ENCODE peak calls at places on chromosomes 12 and 14, in six cellular contexts. One of them, this sample, is unnamed.

GRCh38 chr14:54502602-54503001 is 7.1 kb upstream of the CGRRF1 start:
- DNase-seq in heart left ventricle: no peak
- DNase-seq in progenitor cell of endocrine pancreas: no peak
- DNase-seq in HepG2: no peak
- DNase-seq in cardiac fibroblast: peak
- DNase-seq in GM12865: no peak
- DNase-seq in this sample: no peak

GRCh38 chr12:102326987-102327386 is 129.4 kb upstream of the PMCH start:
- DNase-seq in heart left ventricle: no peak
- DNase-seq in progenitor cell of endocrine pancreas: no peak
- DNase-seq in HepG2: no peak
- DNase-seq in cardiac fibroblast: no peak
- DNase-seq in GM12865: no peak
- DNase-seq in this sample: no peak

GRCh38 chr12:132176358-132176919 is 32.2 kb downstream of the NOC4L start:
- DNase-seq in heart left ventricle: peak
- DNase-seq in progenitor cell of endocrine pancreas: no peak
- DNase-seq in HepG2: no peak
- DNase-seq in cardiac fibroblast: no peak
- DNase-seq in GM12865: no peak
- DNase-seq in this sample: no peak

GRCh38 chr12:96889273-96889933 is 17.7 kb upstream of the NEDD1 start:
- DNase-seq in heart left ventricle: no peak
- DNase-seq in progenitor cell of endocrine pancreas: no peak
- DNase-seq in HepG2: no peak
- DNase-seq in cardiac fibroblast: peak
- DNase-seq in GM12865: peak
- DNase-seq in this sample: no peak

GRCh38 chr12:8057291-8057690 is 8.9 kb downstream of the C3AR1 start:
- DNase-seq in heart left ventricle: no peak
- DNase-seq in progenitor cell of endocrine pancreas: no peak
- DNase-seq in HepG2: no peak
- DNase-seq in cardiac fibroblast: no peak
- DNase-seq in GM12865: no peak
- DNase-seq in this sample: no peak

GRCh38 chr14:26522985-26523384 is 74.8 kb downstream of the NOVA1 start:
- DNase-seq in heart left ventricle: no peak
- DNase-seq in progenitor cell of endocrine pancreas: no peak
- DNase-seq in HepG2: no peak
- DNase-seq in cardiac fibroblast: peak
- DNase-seq in GM12865: no peak
- DNase-seq in this sample: no peak

GRCh38 chr14:57244103-57244502 is 24.6 kb downstream of the EXOC5 start:
- DNase-seq in heart left ventricle: no peak
- DNase-seq in progenitor cell of endocrine pancreas: no peak
- DNase-seq in HepG2: no peak
- DNase-seq in cardiac fibroblast: peak
- DNase-seq in GM12865: no peak
- DNase-seq in this sample: no peak

GRCh38 chr12:53725824-53726223 is 1.4 kb downstream of the CALCOCO1 start:
- DNase-seq in heart left ventricle: no peak
- DNase-seq in progenitor cell of endocrine pancreas: no peak
- DNase-seq in HepG2: no peak
- DNase-seq in cardiac fibroblast: peak
- DNase-seq in GM12865: no peak
- DNase-seq in this sample: no peak

GRCh38 chr14:35897616-35898111 is 71.5 kb downstream of the BRMS1L start:
- DNase-seq in heart left ventricle: no peak
- DNase-seq in progenitor cell of endocrine pancreas: no peak
- DNase-seq in HepG2: peak
- DNase-seq in cardiac fibroblast: no peak
- DNase-seq in GM12865: no peak
- DNase-seq in this sample: no peak

GRCh38 chr12:49297695-49298060 is 2.7 kb downstream of the PRPH start:
- DNase-seq in heart left ventricle: no peak
- DNase-seq in progenitor cell of endocrine pancreas: no peak
- DNase-seq in HepG2: no peak
- DNase-seq in cardiac fibroblast: no peak
- DNase-seq in GM12865: no peak
- DNase-seq in this sample: no peak

GRCh38 chr12:75977952-75978671 is 53.5 kb downstream of the PHLDA1 start:
- DNase-seq in heart left ventricle: no peak
- DNase-seq in progenitor cell of endocrine pancreas: no peak
- DNase-seq in HepG2: peak
- DNase-seq in cardiac fibroblast: peak
- DNase-seq in GM12865: peak
- DNase-seq in this sample: peak

GRCh38 chr12:108648371-108648770 is 14.7 kb upstream of the SELPLG start:
- DNase-seq in heart left ventricle: no peak
- DNase-seq in progenitor cell of endocrine pancreas: no peak
- DNase-seq in HepG2: no peak
- DNase-seq in cardiac fibroblast: no peak
- DNase-seq in GM12865: no peak
- DNase-seq in this sample: no peak

GRCh38 chr12:108646597-108647190 is 13.0 kb upstream of the SELPLG start:
- DNase-seq in heart left ventricle: no peak
- DNase-seq in progenitor cell of endocrine pancreas: no peak
- DNase-seq in HepG2: no peak
- DNase-seq in cardiac fibroblast: no peak
- DNase-seq in GM12865: no peak
- DNase-seq in this sample: no peak

GRCh38 chr12:108647936-108648287 is 14.2 kb upstream of the SELPLG start:
- DNase-seq in heart left ventricle: no peak
- DNase-seq in progenitor cell of endocrine pancreas: no peak
- DNase-seq in HepG2: no peak
- DNase-seq in cardiac fibroblast: no peak
- DNase-seq in GM12865: no peak
- DNase-seq in this sample: peak

GRCh38 chr12:108645686-108646596 is 12.2 kb upstream of the SELPLG start:
- DNase-seq in heart left ventricle: no peak
- DNase-seq in progenitor cell of endocrine pancreas: no peak
- DNase-seq in HepG2: no peak
- DNase-seq in cardiac fibroblast: no peak
- DNase-seq in GM12865: no peak
- DNase-seq in this sample: peak

DNA sequence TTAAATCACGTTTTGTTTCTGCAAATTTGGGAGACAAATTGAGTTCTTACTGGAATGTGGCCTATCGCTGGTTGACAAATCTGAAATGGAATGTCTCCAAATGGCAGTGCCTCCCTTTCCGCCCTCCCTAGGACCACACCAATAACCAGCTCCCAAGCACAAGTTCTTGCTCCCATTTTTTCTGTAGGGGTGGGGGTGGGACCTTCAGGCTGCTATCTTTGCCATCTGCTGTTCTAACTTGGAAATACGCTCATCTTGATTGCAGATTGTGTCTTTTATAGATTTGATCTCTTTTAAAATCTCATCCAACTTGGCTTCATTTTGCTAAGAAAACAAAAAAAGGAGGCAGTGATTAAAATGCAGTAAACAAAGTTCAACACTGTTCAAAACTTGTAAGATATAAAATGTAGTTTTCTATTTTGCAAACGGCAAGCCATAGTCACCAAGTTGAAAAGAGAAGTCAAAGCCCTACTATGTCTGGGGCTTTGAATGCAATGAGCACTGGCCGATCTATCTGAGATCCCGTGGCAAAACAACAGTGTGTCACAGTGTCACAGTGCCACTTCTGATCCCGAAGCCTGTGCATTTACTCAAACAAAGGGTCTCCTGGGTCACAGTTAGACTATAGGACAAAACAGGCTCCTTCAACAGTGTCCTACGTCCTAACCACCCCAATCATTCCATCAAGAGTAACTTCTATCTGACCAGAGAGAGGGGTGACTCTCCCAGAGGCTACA is 13.7 kb upstream of the SELPLG start:
- DNase-seq in heart left ventricle: no peak
- DNase-seq in progenitor cell of endocrine pancreas: no peak
- DNase-seq in HepG2: no peak
- DNase-seq in cardiac fibroblast: no peak
- DNase-seq in GM12865: no peak
- DNase-seq in this sample: no peak
- TF ChIP-seq CTCF in heart left ventricle: no peak
- TF ChIP-seq CTCF in progenitor cell of endocrine pancreas: no peak
- TF ChIP-seq CTCF in HepG2: no peak
- TF ChIP-seq CTCF in cardiac fibroblast: no peak
- TF ChIP-seq CTCF in GM12865: no peak
- TF ChIP-seq CTCF in this sample: no peak

GRCh38 chr12:457676-458075 is 2.1 kb upstream of the B4GALNT3 start:
- DNase-seq in heart left ventricle: no peak
- DNase-seq in progenitor cell of endocrine pancreas: no peak
- DNase-seq in HepG2: no peak
- DNase-seq in cardiac fibroblast: no peak
- DNase-seq in GM12865: peak
- DNase-seq in this sample: no peak

GRCh38 chr12:450438-450837 is 9.3 kb upstream of the B4GALNT3 start:
- DNase-seq in heart left ventricle: no peak
- DNase-seq in progenitor cell of endocrine pancreas: no peak
- DNase-seq in HepG2: no peak
- DNase-seq in cardiac fibroblast: no peak
- DNase-seq in GM12865: no peak
- DNase-seq in this sample: no peak

GRCh38 chr12:449203-449602 is 10.5 kb upstream of the B4GALNT3 start:
- DNase-seq in heart left ventricle: no peak
- DNase-seq in progenitor cell of endocrine pancreas: no peak
- DNase-seq in HepG2: no peak
- DNase-seq in cardiac fibroblast: no peak
- DNase-seq in GM12865: no peak
- DNase-seq in this sample: no peak

GRCh38 chr12:455821-456220 is 3.9 kb upstream of the B4GALNT3 start:
- DNase-seq in heart left ventricle: no peak
- DNase-seq in progenitor cell of endocrine pancreas: no peak
- DNase-seq in HepG2: no peak
- DNase-seq in cardiac fibroblast: no peak
- DNase-seq in GM12865: no peak
- DNase-seq in this sample: no peak

DNA sequence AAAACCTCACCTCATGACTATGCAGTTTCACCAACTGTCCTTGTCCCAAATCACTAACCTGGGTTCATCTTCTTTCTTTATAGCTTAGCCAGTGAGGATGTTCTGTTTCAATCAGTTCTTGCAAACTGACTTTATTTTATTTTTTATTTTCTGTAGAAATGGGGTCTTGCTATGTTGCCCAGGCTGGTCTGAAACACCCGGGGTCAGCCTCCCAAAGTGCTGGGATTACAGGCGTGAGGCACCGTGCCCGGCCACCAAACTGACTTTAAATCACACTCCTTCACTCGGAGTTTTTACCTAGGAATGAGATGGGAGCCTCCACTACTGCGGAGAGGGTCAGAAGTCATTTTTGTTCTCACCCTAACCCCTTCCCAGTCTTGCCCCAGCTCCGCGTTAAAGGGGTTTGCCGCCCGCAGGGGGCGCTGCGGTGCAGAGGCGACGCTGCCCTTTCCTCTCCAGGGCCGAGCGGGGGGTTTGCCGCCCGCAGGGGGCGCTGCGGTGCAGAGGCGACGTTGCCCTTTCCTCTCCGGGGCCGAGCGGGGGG is 7.0 kb upstream of the B4GALNT3 start:
- DNase-seq in heart left ventricle: peak
- DNase-seq in progenitor cell of endocrine pancreas: no peak
- DNase-seq in HepG2: no peak
- DNase-seq in cardiac fibroblast: no peak
- DNase-seq in GM12865: peak
- DNase-seq in this sample: no peak
- TF ChIP-seq CTCF in heart left ventricle: no peak
- TF ChIP-seq CTCF in progenitor cell of endocrine pancreas: no peak
- TF ChIP-seq CTCF in HepG2: peak
- TF ChIP-seq CTCF in cardiac fibroblast: no peak
- TF ChIP-seq CTCF in GM12865: peak
- TF ChIP-seq CTCF in this sample: no peak

DNA sequence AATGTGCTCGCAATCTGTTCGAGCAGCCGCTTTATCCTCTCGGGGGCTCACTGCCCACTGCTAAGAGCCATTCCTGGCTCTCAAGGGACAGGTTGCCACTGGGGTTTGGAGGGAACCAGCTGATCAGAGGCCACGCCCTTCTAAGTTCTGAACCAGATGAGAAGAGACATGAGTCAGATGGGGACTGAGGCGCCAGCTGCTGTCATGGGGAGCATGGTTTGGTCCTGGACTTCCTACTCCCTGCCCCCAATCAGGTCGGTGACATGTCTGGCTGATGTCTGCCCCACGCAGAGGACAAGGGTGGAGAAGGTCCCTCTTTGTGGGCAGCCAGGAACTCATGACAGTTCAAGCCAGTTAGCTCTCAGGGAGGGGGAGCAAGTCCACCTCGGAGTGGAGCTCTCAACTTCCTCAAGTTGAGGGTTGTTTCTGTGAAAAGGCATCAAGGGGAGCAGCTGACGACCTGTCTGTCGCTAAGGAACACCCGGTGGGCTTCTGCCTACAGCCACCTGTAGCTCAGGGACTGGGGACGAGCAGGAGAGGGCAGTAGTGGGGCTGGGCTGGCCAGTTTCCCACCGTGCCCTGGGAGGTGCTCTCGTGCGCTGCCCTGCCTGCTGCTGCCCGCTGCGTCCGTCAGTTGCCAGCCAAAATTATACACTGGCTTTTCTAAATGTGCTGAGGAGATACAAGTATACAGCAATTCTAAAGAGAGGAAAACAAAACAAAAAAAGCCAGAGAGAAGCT is 20.4 kb downstream of the PSMC1 start:
- DNase-seq in heart left ventricle: no peak
- DNase-seq in progenitor cell of endocrine pancreas: no peak
- DNase-seq in HepG2: no peak
- DNase-seq in cardiac fibroblast: peak
- DNase-seq in GM12865: no peak
- DNase-seq in this sample: no peak
- TF ChIP-seq CTCF in heart left ventricle: no peak
- TF ChIP-seq CTCF in progenitor cell of endocrine pancreas: peak
- TF ChIP-seq CTCF in HepG2: peak
- TF ChIP-seq CTCF in cardiac fibroblast: no peak
- TF ChIP-seq CTCF in GM12865: no peak
- TF ChIP-seq CTCF in this sample: no peak

GRCh38 chr12:121441555-121441954 is 41.6 kb downstream of the RNF34 start:
- DNase-seq in heart left ventricle: no peak
- DNase-seq in progenitor cell of endocrine pancreas: no peak
- DNase-seq in HepG2: peak
- DNase-seq in cardiac fibroblast: peak
- DNase-seq in GM12865: no peak
- DNase-seq in this sample: no peak
- TF ChIP-seq CTCF in heart left ventricle: no peak
- TF ChIP-seq CTCF in progenitor cell of endocrine pancreas: no peak
- TF ChIP-seq CTCF in HepG2: peak
- TF ChIP-seq CTCF in cardiac fibroblast: no peak
- TF ChIP-seq CTCF in GM12865: no peak
- TF ChIP-seq CTCF in this sample: no peak

DNA sequence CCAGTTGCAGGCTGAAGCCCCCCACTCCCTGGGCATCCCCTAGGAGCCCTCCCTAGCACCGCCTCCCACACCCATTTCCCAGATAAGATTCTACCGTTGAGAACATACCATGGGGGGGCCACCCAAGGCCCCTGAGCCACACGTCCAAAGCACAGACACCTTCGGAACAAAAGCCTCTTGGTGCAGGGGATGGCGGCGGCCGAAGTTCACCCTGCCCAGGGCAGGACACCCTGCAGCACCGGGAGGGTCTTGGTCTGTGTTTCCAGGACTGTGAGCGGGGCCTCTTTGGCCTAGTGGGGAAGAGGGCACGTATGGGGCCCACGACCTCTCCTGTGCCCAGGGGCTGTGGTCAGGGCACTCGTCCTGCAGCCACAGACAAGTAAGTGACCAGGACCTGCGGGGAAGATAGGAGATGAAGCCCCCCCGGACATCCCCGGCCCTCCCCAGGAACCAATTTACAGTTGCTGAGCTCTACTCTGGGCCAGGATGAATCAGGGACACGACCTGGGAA is 154.3 kb upstream of the C14orf180 start:
- DNase-seq in heart left ventricle: peak
- DNase-seq in progenitor cell of endocrine pancreas: no peak
- DNase-seq in HepG2: no peak
- DNase-seq in cardiac fibroblast: no peak
- DNase-seq in GM12865: no peak
- DNase-seq in this sample: no peak
- TF ChIP-seq CTCF in heart left ventricle: no peak
- TF ChIP-seq CTCF in progenitor cell of endocrine pancreas: no peak
- TF ChIP-seq CTCF in HepG2: no peak
- TF ChIP-seq CTCF in cardiac fibroblast: no peak
- TF ChIP-seq CTCF in GM12865: no peak
- TF ChIP-seq CTCF in this sample: no peak

This sample was measured in osteocyte.